ENCODE peak calls at places on chromosomes 13 and 19, in five cellular contexts. Y is neural progenitor cell, T is PC-3, S is GM23248, C is astrocyte. D is an unnamed sample.

GRCh38 chr13:96426160-96426559 is 336.3 kb downstream of the HS6ST3 start:
- DNase-seq in T (no peak), Y (no peak), C (no peak), S (no peak), D (no peak)

GRCh38 chr13:39038569-39038898 is 278 bp downstream of the NHLRC3 start:
- DNase-seq in Y (no peak), S (peak; percentile 58), C (peak; percentile 25), T (peak; percentile 8), D (peak; percentile 27)

GRCh38 chr13:112636401-112636975 is 48.5 kb upstream of the TUBGCP3 start:
- DNase-seq in Y (no peak), S (no peak), C (no peak), T (no peak), D (no peak)

GRCh38 chr19:2668188-2668763 is 34.2 kb downstream of the GNG7 start:
- DNase-seq in T (no peak), Y (no peak), S (no peak), C (no peak), D (no peak)

GRCh38 chr19:55554749-55555152 is 9.4 kb upstream of the SBK3 start:
- DNase-seq in Y (peak; percentile 70), T (no peak), C (no peak), S (no peak), D (no peak)

GRCh38 chr13:105196052-105196451 is 1339.4 kb downstream of the EFNB2 start:
- DNase-seq in T (peak; percentile 11), Y (no peak), S (peak; percentile 0), C (peak; percentile 93), D (no peak)

GRCh38 chr19:55186080-55186479 is 6.0 kb upstream of the SYT5 start:
- DNase-seq in C (no peak), Y (no peak), T (no peak), S (no peak), D (no peak)

GRCh38 chr19:5808120-5808816 is 3.4 kb downstream of the NRTN start:
- DNase-seq in T (no peak), Y (no peak), S (no peak), C (no peak), D (no peak)

GRCh38 chr13:79392882-79393563 is 13.0 kb downstream of the RBM26 start:
- DNase-seq in S (peak; percentile 81), C (peak; percentile 92), T (peak; percentile 58), Y (no peak), D (no peak)

GRCh38 chr13:110875243-110875642 is 39.6 kb downstream of the ANKRD10 start:
- DNase-seq in C (no peak), Y (no peak), T (no peak), S (no peak), D (no peak)

GRCh38 chr13:98419786-98420559 is 156.9 kb downstream of the STK24 start:
- DNase-seq in T (no peak), S (no peak), C (peak; percentile 11), Y (no peak), D (no peak)

GRCh38 chr13:47564041-47564440 is 437.0 kb downstream of the SUCLA2 start:
- DNase-seq in S (no peak), C (no peak), Y (peak; percentile 61), T (no peak), D (no peak)

GRCh38 chr13:33934343-33934742 is 116.4 kb downstream of the RFC3 start:
- DNase-seq in S (no peak), T (no peak), C (no peak), Y (no peak), D (no peak)

GRCh38 chr13:46598140-46598819 is 45.3 kb downstream of the LRCH1 start:
- DNase-seq in Y (no peak), T (no peak), S (no peak), C (no peak), D (peak; percentile 50)

GRCh38 chr13:91741925-91742324 is 343.5 kb downstream of the GPC5 start:
- DNase-seq in S (no peak), C (no peak), T (no peak), Y (no peak), D (no peak)

GRCh38 chr19:29489182-29489951 is 36.4 kb upstream of the VSTM2B start:
- DNase-seq in C (no peak), Y (no peak), T (no peak), S (no peak), D (no peak)

GRCh38 chr13:99506632-99507031 is 5.4 kb downstream of the TM9SF2 start:
- DNase-seq in S (no peak), T (no peak), C (no peak), Y (no peak), D (no peak)

GRCh38 chr19:57111329-57111644 is 8.5 kb upstream of the USP29 start:
- DNase-seq in Y (no peak), S (no peak), T (no peak), C (no peak), D (no peak)

GRCh38 chr19:35232912-35233311 is 4.4 kb upstream of the FAM187B start:
- DNase-seq in Y (no peak), T (no peak), C (no peak), S (no peak), D (no peak)

GRCh38 chr19:1945899-1946298 is 4.9 kb downstream of the CSNK1G2 start:
- DNase-seq in Y (peak; percentile 84), S (peak; percentile 45), C (no peak), T (peak; percentile 61), D (no peak)

GRCh38 chr19:51593138-51593890 is 22.2 kb downstream of the ZNF175 start:
- DNase-seq in C (no peak), S (peak; percentile 5), Y (no peak), T (no peak), D (no peak)

GRCh38 chr19:1956868-1957492 is 16.0 kb downstream of the CSNK1G2 start:
- DNase-seq in C (no peak), S (no peak), T (no peak), Y (peak; percentile 40), D (no peak)

GRCh38 chr13:85417807-85418206 is 381.4 kb downstream of the SLITRK6 start:
- DNase-seq in S (no peak), T (no peak), Y (no peak), C (no peak), D (peak; percentile 82)

GRCh38 chr13:89136678-89137077 is 1465.5 kb downstream of the SLITRK5 start:
- DNase-seq in S (no peak), Y (no peak), T (no peak), C (no peak), D (no peak)

DNA sequence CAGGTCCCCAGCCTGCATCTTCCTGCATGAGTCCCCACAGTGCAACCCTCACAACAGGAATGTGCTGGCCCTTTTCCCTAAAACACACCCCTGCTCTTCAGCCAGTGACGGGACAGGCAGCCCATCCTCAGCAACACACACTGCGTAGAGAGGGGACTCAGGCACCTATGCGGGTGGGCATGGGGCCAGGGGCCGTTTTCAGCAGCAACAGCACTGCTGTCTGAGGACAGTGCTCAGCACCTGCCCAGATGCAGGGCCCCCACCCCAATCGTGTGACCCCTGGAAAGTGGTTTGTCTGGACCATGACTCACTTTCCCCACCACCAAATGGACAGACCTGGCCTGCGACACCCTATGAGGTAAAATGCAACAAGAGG is 28.0 kb upstream of the ISYNA1 start:
- DNase-seq in C (no peak), Y (no peak), T (no peak), S (no peak), D (no peak)
- H3K27ac ChIP-seq in C (no peak overlapping the region), Y (no peak overlapping the region), T (no peak overlapping the region), S (no peak overlapping the region), D (no peak overlapping the region)

GRCh38 chr13:21677075-21677628 is 6.3 kb downstream of the FGF9 start:
- DNase-seq in T (no peak), C (no peak), S (no peak), Y (no peak), D (no peak)
- H4K20me1 ChIP-seq in T (no peaks in the 10 kb centered on the region), C (peaks cover 1% of the 10 kb centered on the region), S (no peaks in the 10 kb centered on the region), Y (peaks cover 19% of the 10 kb centered on the region), D (no peaks in the 10 kb centered on the region)

GRCh38 chr13:32425158-32425557 is 2.8 kb downstream of the N4BP2L1 start:
- DNase-seq in S (no peak), T (no peak), Y (no peak), C (no peak), D (no peak)
- H3K4me3 ChIP-seq in S (no peak overlapping the region), T (no peak overlapping the region), Y (no peak overlapping the region), C (no peak overlapping the region), D (peak overlapping the region; percentile 85)

GRCh38 chr19:11264452-11265176 is 2.3 kb upstream of the DOCK6 start:
- DNase-seq in Y (no peak), T (no peak), S (no peak), C (no peak), D (no peak)
- H3K27ac ChIP-seq in Y (no peak overlapping the region), T (peak overlapping the region; percentile 77), S (no peak overlapping the region), C (no peak overlapping the region), D (no peak overlapping the region)

GRCh38 chr19:13234518-13234917 is 84.3 kb downstream of the IER2 start:
- DNase-seq in T (peak; percentile 71), S (peak; percentile 65), Y (peak; percentile 76), C (no peak), D (peak; percentile 15)
- H4K20me1 ChIP-seq in T (no peaks in the 10 kb centered on the region), S (no peaks in the 10 kb centered on the region), Y (no peaks in the 10 kb centered on the region), C (no peaks in the 10 kb centered on the region), D (no peaks in the 10 kb centered on the region)

GRCh38 chr13:28718186-28718537 is 608 bp downstream of the SLC46A3 start:
- DNase-seq in Y (no peak), S (no peak), T (no peak), C (no peak), D (no peak)

GRCh38 chr13:28717170-28717569 is 1.6 kb downstream of the SLC46A3 start:
- DNase-seq in S (no peak), C (no peak), Y (no peak), T (no peak), D (no peak)

GRCh38 chr13:28714651-28715050 is 4.1 kb downstream of the SLC46A3 start:
- DNase-seq in T (no peak), C (no peak), Y (no peak), S (no peak), D (no peak)

GRCh38 chr13:28718538-28719226 is at the start of gene SLC46A3:
- DNase-seq in T (peak; percentile 84), Y (peak; percentile 98), C (peak; percentile 96), S (peak; percentile 98), D (peak; percentile 84)

DNA sequence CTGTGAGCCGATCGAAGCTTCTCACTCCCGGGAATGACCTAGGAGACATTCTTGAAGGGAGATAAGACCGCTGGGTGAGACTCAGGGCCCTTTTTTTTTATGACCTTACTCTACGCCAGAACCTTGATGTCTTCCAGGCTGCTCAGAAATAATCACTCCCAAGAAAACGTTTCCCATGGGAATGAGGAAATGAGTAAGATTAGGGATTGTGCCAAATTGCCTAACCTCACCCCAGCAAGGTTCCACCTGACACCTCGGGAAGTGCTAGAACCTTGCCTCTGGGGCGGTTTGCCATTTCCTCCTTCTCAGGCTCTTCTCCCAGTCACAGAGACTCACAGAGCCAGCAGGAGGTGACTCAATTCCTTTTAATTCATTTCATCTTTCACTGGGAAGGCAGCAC is 2.3 kb downstream of the SLC46A3 start:
- DNase-seq in C (peak; percentile 36), Y (no peak), S (peak; percentile 88), T (peak; percentile 79), D (no peak)
- H3K4me3 ChIP-seq in C (no peak overlapping the region), Y (no peak overlapping the region), S (peak overlapping the region; percentile 24), T (no peak overlapping the region), D (no peak overlapping the region)